ENCODE peak calls at places on chromosome 9, in nine cellular contexts. N is NT2/D1; O is effector memory CD4-positive, alpha-beta T cell; Y is testis; C is transverse colon; F is uterus; E is right cardiac atrium; I is endodermal cell; W is left ventricle myocardium inferior. G is an unnamed sample.

GRCh38 chr9:34928921-34929320 is 29.2 kb upstream of the PHF24 start:
- DNase-seq in N (no peak), W (no peak), E (no peak), F (no peak), I (no peak), C (no peak), O (no peak), Y (no peak), G (no peak)

GRCh38 chr9:136047076-136047774 is 47.9 kb downstream of the NACC2 start:
- DNase-seq in Y (no peak), F (no peak), E (no peak), C (no peak), W (no peak), I (peak; percentile 41), O (peak; percentile 25), N (no peak), G (no peak)

GRCh38 chr9:111838439-111838838 is 43.7 kb upstream of the SHOC1 start:
- DNase-seq in I (no peak), C (no peak), W (no peak), O (no peak), F (no peak), Y (no peak), N (no peak), E (no peak), G (no peak)

GRCh38 chr9:92506184-92506857 is 24.0 kb upstream of the ASPN start:
- DNase-seq in F (peak; percentile 58), W (no peak), Y (peak; percentile 35), I (no peak), O (no peak), E (peak; percentile 53), C (no peak), N (no peak), G (no peak)

GRCh38 chr9:90890146-90890545 is 88.5 kb downstream of the SYK start:
- DNase-seq in E (no peak), N (no peak), O (no peak), F (no peak), W (no peak), Y (no peak), I (peak; percentile 76), C (no peak), G (no peak)

GRCh38 chr9:130407916-130408659 is 36.7 kb upstream of the ASS1 start:
- DNase-seq in Y (no peak), W (no peak), I (no peak), F (no peak), C (no peak), O (no peak), N (no peak), E (no peak), G (no peak)

GRCh38 chr9:137147793-137148160 is 8.8 kb downstream of the GRIN1 start:
- DNase-seq in E (no peak), I (no peak), Y (no peak), W (no peak), F (no peak), O (no peak), N (no peak), C (no peak), G (no peak)

GRCh38 chr9:90423661-90424193 is 218.9 kb downstream of the DIRAS2 start:
- DNase-seq in W (no peak), Y (no peak), F (no peak), E (no peak), C (no peak), O (no peak), N (no peak), I (no peak), G (no peak)

GRCh38 chr9:8262625-8263622 is 463.3 kb upstream of the DMAC1 start:
- DNase-seq in W (peak; percentile 30), O (no peak), I (no peak), E (peak; percentile 38), N (no peak), Y (no peak), F (no peak), C (no peak), G (no peak)

GRCh38 chr9:93057024-93057702 is 1.3 kb upstream of the SUSD3 start:
- DNase-seq in O (no peak), Y (no peak), F (peak; percentile 39), E (no peak), C (no peak), N (no peak), I (peak; percentile 80), W (no peak), G (no peak)

GRCh38 chr9:83299556-83299955 is 236.6 kb upstream of the RASEF start:
- DNase-seq in C (no peak), E (no peak), F (no peak), Y (no peak), W (no peak), N (no peak), I (no peak), O (no peak), G (no peak)

GRCh38 chr9:7879551-7880245 is 80.1 kb upstream of the DMAC1 start:
- DNase-seq in C (no peak), W (no peak), F (no peak), Y (no peak), I (peak; percentile 85), O (no peak), N (peak; percentile 85), E (no peak), G (no peak)

GRCh38 chr9:87605676-87606075 is 108.0 kb downstream of the DAPK1 start:
- DNase-seq in Y (no peak), E (no peak), N (no peak), C (no peak), I (no peak), W (no peak), O (no peak), F (no peak), G (no peak)

GRCh38 chr9:82490019-82490499 is 501.5 kb downstream of the SPATA31D1 start:
- DNase-seq in Y (no peak), O (no peak), W (no peak), N (no peak), I (peak; percentile 54), C (no peak), E (no peak), F (no peak), G (no peak)

GRCh38 chr9:100515578-100516494 is 42.9 kb downstream of the TMEFF1 start:
- DNase-seq in W (no peak), E (no peak), N (no peak), I (no peak), Y (no peak), F (no peak), C (no peak), O (no peak), G (no peak)

GRCh38 chr9:76894198-76894597 is 11.7 kb downstream of the PRUNE2 start:
- DNase-seq in Y (no peak), N (no peak), O (no peak), E (no peak), F (no peak), C (no peak), I (no peak), W (no peak), G (no peak)

GRCh38 chr9:98039474-98040072 is 17.0 kb upstream of the NANS start:
- DNase-seq in W (no peak), C (no peak), F (no peak), I (peak; percentile 32), E (no peak), O (no peak), N (no peak), Y (no peak), G (no peak)
- H3K4me1 ChIP-seq in W (peaks cover 21% of the 10 kb centered on the region), C (no peaks in the 10 kb centered on the region), F (no peaks in the 10 kb centered on the region), I (no peaks in the 10 kb centered on the region), E (peaks cover 4% of the 10 kb centered on the region), O (no peaks in the 10 kb centered on the region), N (no peaks in the 10 kb centered on the region), Y (peaks cover 6% of the 10 kb centered on the region), G (no peaks in the 10 kb centered on the region)

GRCh38 chr9:126336350-126337335 is 10.0 kb downstream of the MVB12B start:
- DNase-seq in O (no peak), E (no peak), C (no peak), Y (no peak), W (no peak), N (no peak), I (no peak), F (no peak), G (no peak)

GRCh38 chr9:126341461-126341860 is 14.8 kb downstream of the MVB12B start:
- DNase-seq in E (no peak), Y (no peak), F (no peak), N (no peak), O (no peak), W (no peak), I (no peak), C (no peak), G (no peak)

GRCh38 chr9:126335837-126336236 is 9.2 kb downstream of the MVB12B start:
- DNase-seq in C (no peak), E (no peak), O (no peak), Y (no peak), F (no peak), W (no peak), N (no peak), I (no peak), G (no peak)

GRCh38 chr9:126337690-126338426 is 11.2 kb downstream of the MVB12B start:
- DNase-seq in N (no peak), C (no peak), I (no peak), Y (peak; percentile 48), F (no peak), E (no peak), O (no peak), W (no peak), G (no peak)

DNA sequence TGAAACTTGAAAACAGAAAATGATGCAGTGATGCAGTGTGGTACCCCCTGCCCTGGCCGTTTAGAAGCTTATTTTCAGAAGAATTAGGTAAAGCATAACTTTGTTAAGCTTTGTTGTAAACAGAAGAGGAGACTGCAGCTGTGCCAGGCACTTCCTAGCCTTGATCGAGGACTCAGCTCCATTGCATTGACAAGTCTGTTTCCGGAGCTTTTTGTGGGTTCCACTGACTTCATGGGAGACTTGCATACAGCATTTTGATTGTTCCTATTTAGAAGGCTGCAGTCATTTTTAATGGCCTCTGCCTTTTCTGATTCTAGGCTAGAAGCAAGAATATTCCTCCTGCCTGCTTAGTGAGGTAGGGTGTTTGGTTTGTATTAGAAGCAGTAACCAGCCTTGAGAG is 12.3 kb downstream of the MVB12B start:
- DNase-seq in C (no peak), N (no peak), Y (no peak), O (no peak), W (no peak), F (no peak), I (no peak), E (no peak), G (no peak)
- H3K4me1 ChIP-seq in C (peaks cover 11% of the 10 kb centered on the region), N (peaks cover 9% of the 10 kb centered on the region), Y (no peaks in the 10 kb centered on the region), O (no peaks in the 10 kb centered on the region), W (peaks cover 37% of the 10 kb centered on the region), F (no peaks in the 10 kb centered on the region), I (no peaks in the 10 kb centered on the region), E (peaks cover 13% of the 10 kb centered on the region), G (peaks cover 4% of the 10 kb centered on the region)

DNA sequence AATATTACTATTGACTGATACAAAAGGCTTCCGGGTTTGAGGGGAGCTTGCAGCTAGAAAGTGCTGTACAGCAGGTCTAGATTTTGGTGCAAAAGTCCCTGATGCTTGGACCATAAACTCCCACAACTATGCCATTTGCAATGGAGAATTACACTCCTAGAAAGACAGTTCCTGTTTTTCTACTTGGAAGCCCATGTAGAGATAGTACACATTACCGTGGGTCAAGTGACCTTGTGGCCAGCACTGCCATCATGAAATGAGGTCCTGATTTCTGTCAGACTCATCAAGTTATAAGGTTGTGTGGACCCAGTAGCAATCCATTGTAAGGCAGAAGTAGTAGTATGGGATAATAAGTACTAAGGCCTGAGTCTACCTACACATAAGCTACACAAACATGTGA is 42.8 kb upstream of the TNFSF8 start:
- DNase-seq in Y (no peak), F (no peak), I (no peak), N (no peak), E (no peak), W (no peak), O (no peak), C (no peak), G (no peak)
- H3K4me1 ChIP-seq in Y (no peaks in the 10 kb centered on the region), F (no peaks in the 10 kb centered on the region), I (peaks cover 6% of the 10 kb centered on the region), N (no peaks in the 10 kb centered on the region), E (no peaks in the 10 kb centered on the region), W (no peaks in the 10 kb centered on the region), O (peaks cover 4% of the 10 kb centered on the region), C (no peaks in the 10 kb centered on the region), G (no peaks in the 10 kb centered on the region)

GRCh38 chr9:13778486-13779110 is 499.1 kb upstream of the MPDZ start:
- DNase-seq in F (no peak), C (no peak), Y (no peak), N (peak; percentile 5), W (no peak), O (no peak), I (no peak), E (no peak), G (no peak)
- H3K4me1 ChIP-seq in F (no peaks in the 10 kb centered on the region), C (no peaks in the 10 kb centered on the region), Y (no peaks in the 10 kb centered on the region), N (no peaks in the 10 kb centered on the region), W (peaks cover 9% of the 10 kb centered on the region), O (no peaks in the 10 kb centered on the region), I (no peaks in the 10 kb centered on the region), E (no peaks in the 10 kb centered on the region), G (no peaks in the 10 kb centered on the region)

G was measured in prostate gland.